ENCODE peak calls at places on chromosomes 11 and 22, in eight cellular contexts. R is NCI-H446 treated with DMSO at 0.1 percent for 48 hours; Q is PC-3; G is H1; H is stimulated activated CD8-positive, alpha-beta memory T cell treated with anti-CD3 and anti-CD28 coated beads, Interleukin-4, amount 100 ng/mL, for 4 hours; N is body of pancreas; A is NCI-H2081; W is HTR-8/SVneo. L is an unnamed sample.

GRCh38 chr11:113675565-113675964 is 30.5 kb downstream of the TMPRSS5 start:
- DNase-seq in R (no peak), Q (no peak), G (no peak), H (no peak), N (no peak), A (no peak), W (no peak), L (no peak)

GRCh38 chr11:1234771-1235614 is 12.1 kb downstream of the MUC5B start:
- DNase-seq in R (no peak), Q (no peak), G (no peak), H (no peak), N (no peak), A (no peak), W (no peak), L (no peak)

GRCh38 chr22:17974703-17975372 is 49.5 kb downstream of the MICAL3 start:
- DNase-seq in R (no peak), Q (no peak), G (no peak), H (no peak), N (no peak), A (no peak), W (no peak), L (no peak)

GRCh38 chr11:111762981-111763643 is 3.1 kb downstream of the PPP2R1B start:
- DNase-seq in R (no peak), Q (peak), G (no peak), H (no peak), N (no peak), A (no peak), W (no peak), L (peak)

GRCh38 chr22:47802446-47802845 is 1040.0 kb downstream of the TBC1D22A start:
- DNase-seq in R (no peak), Q (no peak), G (no peak), H (no peak), N (no peak), A (no peak), W (no peak), L (no peak)

GRCh38 chr11:119709638-119710346 is 19.2 kb downstream of the NECTIN1 start:
- DNase-seq in R (peak), Q (no peak), G (no peak), H (no peak), N (peak), A (peak), W (no peak), L (peak)

GRCh38 chr11:19243143-19243542 is 2.4 kb upstream of the E2F8 start:
- DNase-seq in R (no peak), Q (peak), G (no peak), H (no peak), N (no peak), A (no peak), W (no peak), L (no peak)

GRCh38 chr11:72225411-72225951 is 914 bp downstream of the INPPL1 start:
- DNase-seq in R (no peak), Q (peak), G (no peak), H (no peak), N (no peak), A (no peak), W (no peak), L (no peak)

GRCh38 chr11:133928628-133929059 is 28.1 kb downstream of the IGSF9B start:
- DNase-seq in R (no peak), Q (peak), G (no peak), H (no peak), N (no peak), A (peak), W (no peak), L (no peak)

GRCh38 chr11:47980093-47980906 is at the start of gene PTPRJ:
- DNase-seq in R (no peak), Q (peak), G (no peak), H (peak), N (peak), A (peak), W (peak), L (peak)

GRCh38 chr22:31526275-31526674 is 29.9 kb downstream of the SFI1 start:
- DNase-seq in R (no peak), Q (no peak), G (no peak), H (no peak), N (no peak), A (no peak), W (no peak), L (no peak)

GRCh38 chr11:122808494-122808893 is 29.8 kb upstream of the CRTAM start:
- DNase-seq in R (no peak), Q (no peak), G (no peak), H (no peak), N (peak), A (no peak), W (peak), L (peak)

GRCh38 chr11:102664001-102664752 is 39.0 kb upstream of the MMP20 start:
- DNase-seq in R (no peak), Q (peak), G (no peak), H (no peak), N (no peak), A (no peak), W (no peak), L (no peak)

GRCh38 chr11:124823512-124824376 is 23.5 kb upstream of the MSANTD2 start:
- DNase-seq in R (no peak), Q (peak), G (no peak), H (no peak), N (no peak), A (no peak), W (no peak), L (peak)

GRCh38 chr11:46127150-46127638 is 5.9 kb upstream of the PHF21A start:
- DNase-seq in R (no peak), Q (peak), G (no peak), H (peak), N (peak), A (no peak), W (peak), L (peak)

GRCh38 chr11:843818-844692 is 1.4 kb downstream of the TSPAN4 start:
- DNase-seq in R (peak), Q (peak), G (peak), H (no peak), N (peak), A (no peak), W (peak), L (peak)

GRCh38 chr11:46367244-46367915 is 14.1 kb upstream of the MDK start:
- DNase-seq in R (no peak), Q (peak), G (no peak), H (peak), N (peak), A (peak), W (no peak), L (peak)

GRCh38 chr22:21712751-21713427 is 22.7 kb downstream of the YPEL1 start:
- DNase-seq in R (peak), Q (peak), G (no peak), H (peak), N (peak), A (peak), W (peak), L (peak)

GRCh38 chr11:70569996-70570692 is 171.8 kb downstream of the CTTN start:
- DNase-seq in R (no peak), Q (no peak), G (no peak), H (no peak), N (no peak), A (no peak), W (no peak), L (no peak)

GRCh38 chr11:119222308-119222707 is 16.2 kb downstream of the CBL start:
- DNase-seq in R (peak), Q (peak), G (no peak), H (no peak), N (no peak), A (peak), W (no peak), L (peak)

GRCh38 chr11:64858467-64859401 is 14.3 kb upstream of the CDC42BPG start:
- DNase-seq in R (no peak), Q (peak), G (no peak), H (no peak), N (no peak), A (no peak), W (no peak), L (no peak)

GRCh38 chr11:44780940-44781631 is 54.3 kb downstream of the TSPAN18 start:
- DNase-seq in R (no peak), Q (no peak), G (no peak), H (no peak), N (no peak), A (no peak), W (no peak), L (peak)

GRCh38 chr11:128324531-128325141 is 262.7 kb downstream of the ETS1 start:
- DNase-seq in R (no peak), Q (no peak), G (no peak), H (peak), N (peak), A (no peak), W (no peak), L (no peak)

GRCh38 chr11:72456651-72457050 is 22.3 kb upstream of the CLPB start:
- DNase-seq in R (no peak), Q (no peak), G (no peak), H (no peak), N (no peak), A (no peak), W (no peak), L (no peak)

GRCh38 chr11:30351061-30351460 is 28.2 kb downstream of the ARL14EP start:
- DNase-seq in R (no peak), Q (no peak), G (no peak), H (no peak), N (no peak), A (no peak), W (no peak), L (no peak)

GRCh38 chr11:29518389-29519174 is 498.2 kb downstream of the KCNA4 start:
- DNase-seq in R (no peak), Q (no peak), G (no peak), H (no peak), N (no peak), A (no peak), W (no peak), L (no peak)